ENCODE peak calls at places on chromosome 20, in ten cellular contexts. E, O, L, G, X, V, P, R, Q and J are unnamed samples.

GRCh38 chr20:2386516-2387179 is 5.9 kb downstream of the TGM6 start:
- DNase-seq in E (no peak), O (no peak), L (no peak), G (no peak), X (no peak), V (peak), P (no peak), R (peak), Q (no peak), J (no peak)

GRCh38 chr20:45993197-45993951 is 15.3 kb upstream of the MMP9 start:
- DNase-seq in E (peak), O (no peak), L (no peak), G (no peak), X (no peak), V (peak), P (no peak), R (peak), Q (no peak), J (no peak)

GRCh38 chr20:13915244-13915643 is 75.2 kb downstream of the SEL1L2 start:
- DNase-seq in E (no peak), O (no peak), L (no peak), G (no peak), X (no peak), V (no peak), P (no peak), R (no peak), Q (no peak), J (no peak)

GRCh38 chr20:50053790-50054547 is 59.0 kb downstream of the UBE2V1 start:
- DNase-seq in E (no peak), O (no peak), L (no peak), G (no peak), X (no peak), V (no peak), P (no peak), R (no peak), Q (no peak), J (no peak)

GRCh38 chr20:14062171-14062570 is 66.9 kb downstream of the MACROD2 start:
- DNase-seq in E (no peak), O (no peak), L (no peak), G (no peak), X (no peak), V (peak), P (no peak), R (no peak), Q (no peak), J (no peak)

GRCh38 chr20:33393609-33394008 is 7.7 kb downstream of the CDK5RAP1 start:
- DNase-seq in E (no peak), O (no peak), L (no peak), G (no peak), X (no peak), V (no peak), P (no peak), R (peak), Q (no peak), J (no peak)

GRCh38 chr20:49916146-49917002 is 1.0 kb upstream of the SPATA2 start:
- DNase-seq in E (peak), O (no peak), L (peak), G (no peak), X (no peak), V (peak), P (no peak), R (peak), Q (no peak), J (no peak)

GRCh38 chr20:445514-446336 is 16.6 kb downstream of the TBC1D20 start:
- DNase-seq in E (no peak), O (no peak), L (no peak), G (no peak), X (no peak), V (no peak), P (no peak), R (no peak), Q (no peak), J (no peak)

GRCh38 chr20:24768977-24769675 is 179.9 kb upstream of the CST7 start:
- DNase-seq in E (no peak), O (no peak), L (no peak), G (no peak), X (no peak), V (peak), P (no peak), R (no peak), Q (no peak), J (no peak)

GRCh38 chr20:9079038-9079731 is 10.3 kb downstream of the PLCB4 start:
- DNase-seq in E (no peak), O (no peak), L (peak), G (no peak), X (no peak), V (no peak), P (no peak), R (no peak), Q (no peak), J (no peak)

GRCh38 chr20:24160563-24161355 is 172.2 kb upstream of the GGTLC1 start:
- DNase-seq in E (peak), O (no peak), L (peak), G (peak), X (no peak), V (peak), P (no peak), R (peak), Q (peak), J (peak)

GRCh38 chr20:52201395-52201794 is 9.8 kb upstream of the ZFP64 start:
- DNase-seq in E (no peak), O (no peak), L (peak), G (no peak), X (no peak), V (no peak), P (no peak), R (no peak), Q (no peak), J (no peak)

GRCh38 chr20:50478162-50479036 is 31.8 kb upstream of the PTPN1 start:
- DNase-seq in E (no peak), O (no peak), L (no peak), G (peak), X (peak), V (peak), P (no peak), R (peak), Q (peak), J (peak)

GRCh38 chr20:635609-636338 is 17.2 kb downstream of the SRXN1 start:
- DNase-seq in E (no peak), O (no peak), L (no peak), G (no peak), X (no peak), V (no peak), P (no peak), R (no peak), Q (no peak), J (no peak)

GRCh38 chr20:34083137-34083536 is 28.9 kb downstream of the EIF2S2 start:
- DNase-seq in E (no peak), O (no peak), L (no peak), G (peak), X (no peak), V (peak), P (no peak), R (peak), Q (no peak), J (peak)

GRCh38 chr20:63017826-63018411 is 11.2 kb upstream of the BHLHE23 start:
- DNase-seq in E (no peak), O (no peak), L (no peak), G (no peak), X (no peak), V (no peak), P (no peak), R (no peak), Q (no peak), J (no peak)

GRCh38 chr20:20535051-20535450 is 167.1 kb downstream of the INSM1 start:
- DNase-seq in E (no peak), O (no peak), L (no peak), G (no peak), X (no peak), V (no peak), P (no peak), R (no peak), Q (no peak), J (no peak)

GRCh38 chr20:33120934-33121333 is 41.5 kb downstream of the BPIFB4 start:
- DNase-seq in E (no peak), O (no peak), L (no peak), G (no peak), X (no peak), V (no peak), P (peak), R (no peak), Q (no peak), J (no peak)

GRCh38 chr20:48742912-48743680 is 84.7 kb downstream of the PREX1 start:
- DNase-seq in E (no peak), O (no peak), L (no peak), G (no peak), X (no peak), V (no peak), P (no peak), R (no peak), Q (no peak), J (no peak)

GRCh38 chr20:23165307-23165750 is 79.2 kb upstream of the CD93 start:
- DNase-seq in E (no peak), O (no peak), L (no peak), G (no peak), X (no peak), V (no peak), P (no peak), R (no peak), Q (no peak), J (peak)

GRCh38 chr20:61449916-61450315 is 197.9 kb downstream of the CDH4 start:
- DNase-seq in E (peak), O (no peak), L (no peak), G (no peak), X (no peak), V (no peak), P (no peak), R (peak), Q (no peak), J (no peak)

GRCh38 chr20:41174782-41175181 is 37.4 kb downstream of the PLCG1 start:
- DNase-seq in E (no peak), O (no peak), L (no peak), G (peak), X (no peak), V (no peak), P (no peak), R (peak), Q (no peak), J (peak)

GRCh38 chr20:13799974-13800373 is 15.1 kb downstream of the NDUFAF5 start:
- DNase-seq in E (no peak), O (no peak), L (no peak), G (no peak), X (no peak), V (no peak), P (no peak), R (no peak), Q (no peak), J (peak)

GRCh38 chr20:1171461-1172093 is 13.2 kb downstream of the TMEM74B start:
- DNase-seq in E (no peak), O (no peak), L (no peak), G (no peak), X (no peak), V (peak), P (no peak), R (peak), Q (peak), J (peak)

GRCh38 chr20:2756056-2756611 is 44.3 kb downstream of the CPXM1 start:
- DNase-seq in E (no peak), O (no peak), L (no peak), G (no peak), X (no peak), V (peak), P (no peak), R (peak), Q (no peak), J (peak)

GRCh38 chr20:14631011-14631410 is 293.6 kb upstream of the FLRT3 start:
- DNase-seq in E (no peak), O (no peak), L (no peak), G (no peak), X (no peak), V (no peak), P (no peak), R (no peak), Q (no peak), J (no peak)

GRCh38 chr20:44938637-44939036 is 21.6 kb downstream of the TOMM34 start:
- DNase-seq in E (no peak), O (no peak), L (no peak), G (no peak), X (no peak), V (no peak), P (no peak), R (no peak), Q (no peak), J (no peak)

GRCh38 chr20:61901421-61902212 is 164.1 kb downstream of the TAF4 start:
- DNase-seq in E (no peak), O (no peak), L (peak), G (no peak), X (no peak), V (peak), P (no peak), R (no peak), Q (no peak), J (no peak)

GRCh38 chr20:13452470-13453124 is 186.1 kb downstream of the TASP1 start:
- DNase-seq in E (no peak), O (no peak), L (no peak), G (no peak), X (no peak), V (no peak), P (no peak), R (no peak), Q (no peak), J (no peak)

GRCh38 chr20:43721429-43722152 is 5.2 kb downstream of the GTSF1L start:
- DNase-seq in E (no peak), O (no peak), L (no peak), G (no peak), X (no peak), V (no peak), P (no peak), R (no peak), Q (no peak), J (no peak)